ENCODE peak calls at places on chromosomes 4 and X, in ten cellular contexts. M, O, Q, A, F, C, N, P, J and T are unnamed samples.

GRCh38 chrX:3728454-3728853 is 15.0 kb upstream of the PRKX start:
- DNase-seq in M (peak; percentile 62), A (no peak), J (peak; percentile 21), O (no peak), F (no peak), C (no peak), N (no peak), Q (no peak), P (no peak), T (no peak)

GRCh38 chrX:112669834-112670233 is 9.9 kb downstream of the LHFPL1 start:
- DNase-seq in M (no peak), P (no peak), N (no peak), C (no peak), F (no peak), Q (no peak), A (no peak), O (no peak), J (no peak), T (no peak)

GRCh38 chrX:55695227-55696018 is 22.1 kb upstream of the RRAGB start:
- DNase-seq in O (no peak), M (no peak), N (no peak), F (no peak), Q (no peak), C (no peak), J (no peak), A (no peak), P (no peak), T (no peak)

GRCh38 chr4:65046496-65047101 is 623.7 kb downstream of the EPHA5 start:
- DNase-seq in O (no peak), C (no peak), F (no peak), Q (no peak), P (no peak), J (no peak), N (peak; percentile 18), A (no peak), M (no peak), T (no peak)

GRCh38 chr4:55838356-55838755 is 15.1 kb upstream of the EXOC1 start:
- DNase-seq in M (no peak), F (no peak), A (no peak), C (no peak), Q (no peak), O (no peak), P (no peak), N (no peak), J (no peak), T (no peak)

GRCh38 chr4:118981839-118982381 is 93.3 kb downstream of the SYNPO2 start:
- DNase-seq in F (peak; percentile 42), O (peak; percentile 71), P (peak; percentile 82), Q (peak; percentile 59), M (peak; percentile 95), N (peak; percentile 53), J (peak; percentile 95), A (peak; percentile 38), C (peak; percentile 70), T (peak; percentile 66)

GRCh38 chr4:112927544-112927943 is 121.9 kb upstream of the ANK2 start:
- DNase-seq in F (no peak), O (no peak), M (no peak), J (no peak), Q (no peak), C (no peak), A (no peak), P (no peak), N (no peak), T (no peak)

GRCh38 chr4:3520276-3520675 is 11.9 kb downstream of the LRPAP1 start:
- DNase-seq in O (no peak), P (no peak), A (no peak), C (no peak), Q (peak; percentile 5), N (no peak), F (no peak), J (no peak), M (no peak), T (no peak)

GRCh38 chrX:68940601-68941000 is 111.8 kb downstream of the EFNB1 start:
- DNase-seq in J (no peak), F (no peak), A (no peak), P (no peak), N (no peak), Q (no peak), C (peak; percentile 48), M (peak; percentile 48), O (no peak), T (peak; percentile 3)

GRCh38 chr4:40719008-40719623 is 30.6 kb upstream of the NSUN7 start:
- DNase-seq in Q (no peak), O (peak; percentile 25), F (no peak), P (peak; percentile 71), M (peak; percentile 85), C (no peak), J (peak; percentile 52), N (no peak), A (no peak), T (peak; percentile 58)

GRCh38 chr4:139017861-139018260 is 2.3 kb downstream of the NOCT start:
- DNase-seq in F (no peak), N (no peak), J (no peak), P (no peak), A (no peak), Q (no peak), M (peak; percentile 36), O (no peak), C (no peak), T (no peak)

GRCh38 chr4:9916937-9917336 is 104.4 kb downstream of the SLC2A9 start:
- DNase-seq in M (no peak), J (no peak), F (no peak), A (no peak), P (no peak), C (no peak), N (no peak), O (no peak), Q (no peak), T (no peak)

GRCh38 chrX:38970845-38971244 is 169.6 kb downstream of the MID1IP1 start:
- DNase-seq in F (no peak), M (no peak), N (no peak), A (no peak), C (no peak), O (no peak), P (no peak), Q (no peak), J (no peak), T (no peak)

GRCh38 chrX:65516756-65517155 is 17.8 kb downstream of the LAS1L start:
- DNase-seq in M (no peak), P (no peak), J (no peak), C (no peak), N (no peak), O (no peak), Q (no peak), A (no peak), F (no peak), T (no peak)

GRCh38 chrX:100413231-100413630 is 3.2 kb upstream of the PCDH19 start:
- DNase-seq in O (peak; percentile 30), C (no peak), F (no peak), A (no peak), M (peak; percentile 73), N (peak; percentile 37), P (peak; percentile 80), Q (no peak), J (peak; percentile 34), T (peak; percentile 47)
- TF ChIP-seq CTCF in O (peak; percentile 35), C (no peak), F (no peak), A (peak; percentile 33), M (peak; percentile 56), N (peak; percentile 54), P (peak; percentile 61), Q (no peak), J (peak; percentile 68), T (peak; percentile 17)

GRCh38 chr4:158255727-158256324 is 45.5 kb downstream of the TMEM144 start:
- DNase-seq in J (peak; percentile 62), M (peak; percentile 84), Q (no peak), A (no peak), P (peak; percentile 64), N (no peak), F (no peak), C (no peak), O (no peak), T (no peak)

GRCh38 chr4:158254328-158254727 is 44.0 kb downstream of the TMEM144 start:
- DNase-seq in M (no peak), N (no peak), A (no peak), F (no peak), P (no peak), J (no peak), Q (no peak), O (no peak), C (no peak), T (no peak)

GRCh38 chr4:158261480-158261879 is 51.2 kb downstream of the TMEM144 start:
- DNase-seq in O (no peak), A (no peak), M (no peak), P (peak; percentile 21), Q (no peak), N (no peak), J (no peak), F (no peak), C (no peak), T (no peak)

GRCh38 chr4:158259955-158260575 is 49.8 kb downstream of the TMEM144 start:
- DNase-seq in F (no peak), N (no peak), J (peak; percentile 29), A (no peak), P (peak; percentile 67), O (no peak), Q (no peak), C (no peak), M (peak; percentile 55), T (no peak)
- TF ChIP-seq CTCF in F (no peak), N (peak; percentile 86), J (peak; percentile 88), A (no peak), P (peak; percentile 70), O (peak; percentile 28), Q (no peak), C (no peak), M (peak; percentile 51), T (no peak)

DNA sequence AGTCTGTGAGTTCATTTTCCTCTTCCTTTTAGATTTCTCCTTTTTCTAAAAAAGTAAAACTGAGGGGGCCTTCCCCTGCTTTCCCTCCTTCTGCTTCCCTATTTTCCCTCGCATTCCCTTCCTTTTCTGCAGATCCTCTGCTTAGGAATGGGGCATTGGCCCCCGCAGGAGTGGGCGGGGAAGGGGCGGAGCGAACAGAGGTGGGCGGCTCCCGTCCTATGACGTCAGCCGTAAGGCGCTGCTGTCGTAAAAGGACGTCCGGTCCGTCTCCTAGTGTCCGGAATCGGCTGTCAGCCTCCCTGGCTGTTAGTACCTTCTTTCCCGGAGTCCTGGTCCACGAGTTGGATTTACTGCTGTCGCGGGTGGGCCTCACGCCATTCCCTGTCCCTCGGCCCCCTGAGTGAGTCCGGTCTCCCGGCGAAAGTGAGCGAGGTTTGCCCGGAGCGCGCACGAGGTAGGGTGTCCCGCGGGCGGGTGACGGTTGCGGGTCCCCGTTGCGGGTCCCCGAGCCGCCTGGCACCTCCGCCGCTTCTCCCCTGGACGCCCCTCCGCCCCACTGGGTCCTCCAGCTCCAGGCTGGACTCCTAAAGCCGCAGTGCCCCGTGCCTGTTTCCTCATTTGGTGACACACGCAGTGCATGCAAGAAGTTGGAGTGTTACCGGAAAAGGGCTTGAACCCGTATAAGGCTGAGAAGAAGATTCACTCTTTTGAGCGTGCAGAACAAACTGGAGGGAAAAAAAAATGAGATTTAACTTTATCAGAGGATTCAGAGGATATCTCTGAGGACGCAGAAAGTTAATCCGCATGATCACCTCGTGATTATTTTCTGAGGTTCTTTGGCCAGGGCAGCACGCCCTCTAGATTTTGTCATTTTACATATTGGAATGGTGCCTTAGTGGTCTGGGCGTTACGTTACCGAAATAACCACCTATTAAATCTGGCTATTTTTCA is at the start of gene ZNF330:
- DNase-seq in N (peak; percentile 95), J (peak; percentile 89), F (peak; percentile 94), Q (peak; percentile 91), M (peak; percentile 94), C (peak; percentile 93), P (peak; percentile 89), A (peak; percentile 58), O (peak; percentile 94), T (peak; percentile 91)
- TF ChIP-seq CTCF in N (no peak), J (peak; percentile 67), F (no peak), Q (no peak), M (peak; percentile 50), C (no peak), P (peak; percentile 18), A (peak; percentile 13), O (no peak), T (peak; percentile 16)

GRCh38 chrX:107672955-107673378 is 44.7 kb downstream of the PRPS1 start:
- DNase-seq in F (no peak), J (peak; percentile 3), Q (peak; percentile 54), M (peak; percentile 95), A (no peak), P (peak; percentile 73), C (peak; percentile 91), O (peak; percentile 58), N (peak; percentile 56), T (peak; percentile 68)
- TF ChIP-seq CTCF in F (no peak), J (peak; percentile 73), Q (peak; percentile 43), M (peak; percentile 78), A (peak; percentile 75), P (peak; percentile 51), C (peak; percentile 64), O (peak; percentile 38), N (peak; percentile 64), T (peak; percentile 59)